ENCODE peak calls at places on chromosomes 4 and X, in seven cellular contexts. K is upper lobe of left lung, T is upper lobe of right lung, E is hepatocyte, D is OCI-LY7, W is esophagus squamous epithelium, Y is BJ. R is an unnamed sample.

GRCh38 chrX:20061869-20062254 is 54.8 kb downstream of the MAP7D2 start:
- DNase-seq in K (no peak), T (no peak), E (no peak), D (no peak), W (no peak), Y (no peak), R (peak)

GRCh38 chrX:71653344-71653743 is 14.0 kb upstream of the LOC101059915 start:
- DNase-seq in K (no peak), T (no peak), E (no peak), D (no peak), W (no peak), Y (no peak), R (no peak)

GRCh38 chrX:121570072-121570841 is 522.8 kb downstream of the GLUD2 start:
- DNase-seq in K (no peak), T (no peak), E (no peak), D (no peak), W (no peak), Y (no peak), R (no peak)

GRCh38 chr4:184471872-184472539 is 2.3 kb downstream of the IRF2 start:
- DNase-seq in K (no peak), T (no peak), E (peak), D (peak), W (no peak), Y (no peak), R (peak)

GRCh38 chr4:141192564-141192963 is 28.1 kb upstream of the ZNF330 start:
- DNase-seq in K (no peak), T (no peak), E (no peak), D (no peak), W (no peak), Y (no peak), R (no peak)

GRCh38 chr4:174538123-174538875 is 16.0 kb upstream of the HPGD start:
- DNase-seq in K (no peak), T (no peak), E (peak), D (no peak), W (no peak), Y (no peak), R (no peak)

GRCh38 chr4:153038493-153039311 is 102.6 kb downstream of the FHDC1 start:
- DNase-seq in K (peak), T (no peak), E (peak), D (no peak), W (no peak), Y (no peak), R (no peak)

GRCh38 chr4:19227701-19228100 is 1024.0 kb upstream of the SLIT2 start:
- DNase-seq in K (no peak), T (no peak), E (no peak), D (no peak), W (no peak), Y (no peak), R (no peak)

GRCh38 chr4:87985097-87985886 is 9.8 kb downstream of the SPP1 start:
- DNase-seq in K (no peak), T (peak), E (peak), D (peak), W (no peak), Y (no peak), R (peak)

GRCh38 chr4:108738307-108738706 is 24.5 kb downstream of the ETNPPL start:
- DNase-seq in K (no peak), T (no peak), E (no peak), D (no peak), W (no peak), Y (no peak), R (no peak)

GRCh38 chr4:99117876-99118693 is 26.0 kb downstream of the ADH4 start:
- DNase-seq in K (no peak), T (no peak), E (peak), D (peak), W (no peak), Y (no peak), R (peak)

GRCh38 chr4:175929441-175929840 is 117.4 kb upstream of the GPM6A start:
- DNase-seq in K (no peak), T (no peak), E (no peak), D (no peak), W (no peak), Y (no peak), R (no peak)

GRCh38 chr4:112938461-112939058 is 110.9 kb upstream of the ANK2 start:
- DNase-seq in K (no peak), T (no peak), E (peak), D (peak), W (no peak), Y (no peak), R (peak)

GRCh38 chr4:99352602-99353580 is at the start of gene ADH1C:
- DNase-seq in K (no peak), T (no peak), E (peak), D (no peak), W (no peak), Y (no peak), R (no peak)

GRCh38 chrX:136055651-136056221 is 70.5 kb downstream of the SLC9A6 start:
- DNase-seq in K (no peak), T (no peak), E (peak), D (no peak), W (no peak), Y (peak), R (peak)

GRCh38 chrX:101252634-101253033 is 33.0 kb downstream of the DRP2 start:
- DNase-seq in K (no peak), T (no peak), E (no peak), D (no peak), W (no peak), Y (no peak), R (peak)

GRCh38 chrX:147838465-147839131 is 73.1 kb upstream of the FMR1 start:
- DNase-seq in K (no peak), T (no peak), E (no peak), D (peak), W (no peak), Y (no peak), R (no peak)

DNA sequence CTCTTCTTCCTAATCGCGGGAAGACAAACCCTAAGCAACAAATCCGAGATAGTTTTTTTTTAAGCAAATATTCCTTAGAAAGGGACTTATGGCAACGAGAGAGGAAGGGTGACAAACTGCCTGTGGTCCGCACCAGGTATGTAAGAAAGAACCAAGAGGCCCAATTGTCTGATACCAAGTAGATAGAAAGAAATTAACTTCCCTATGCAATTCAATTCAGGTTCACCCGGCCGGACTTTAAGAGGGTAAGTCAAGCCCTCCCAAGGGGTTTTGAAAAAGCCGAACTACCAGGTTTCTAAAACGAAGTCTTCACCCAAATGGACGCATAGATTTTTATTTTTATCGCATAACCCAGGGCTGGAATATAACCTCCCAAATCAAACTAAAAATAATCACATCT is 1.7 kb upstream of the MAB21L2 start:
- DNase-seq in K (no peak), T (no peak), E (no peak), D (no peak), W (no peak), Y (no peak), R (no peak)
- H3K4me3 ChIP-seq in K (peak), T (peak), E (peak), D (no peak), W (peak), Y (no peak), R (peak)

DNA sequence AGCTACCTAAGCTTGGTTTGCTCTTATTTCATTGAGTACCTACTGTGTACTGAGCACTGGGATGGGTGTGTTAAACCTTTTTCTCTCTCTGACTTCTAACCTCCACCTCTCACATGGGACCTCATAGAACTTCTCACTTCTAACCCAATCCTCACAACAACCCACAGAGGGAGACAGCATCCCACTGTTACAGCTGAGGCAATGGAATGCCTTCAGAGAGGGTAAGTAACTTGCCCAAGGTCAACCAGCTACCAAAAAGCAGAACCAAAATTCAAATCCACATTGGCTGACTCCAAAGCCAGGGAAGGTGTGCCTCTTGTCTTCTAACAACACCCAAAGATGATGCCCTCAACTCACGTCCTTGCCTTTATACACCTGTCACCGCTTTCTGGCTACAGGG is 5.4 kb downstream of the SEL1L3 start:
- DNase-seq in K (no peak), T (no peak), E (no peak), D (peak), W (no peak), Y (no peak), R (no peak)
- TF ChIP-seq CTCF in K (no peak), T (no peak), E (no peak), D (peak), W (no peak), Y (no peak), R (no peak)

DNA sequence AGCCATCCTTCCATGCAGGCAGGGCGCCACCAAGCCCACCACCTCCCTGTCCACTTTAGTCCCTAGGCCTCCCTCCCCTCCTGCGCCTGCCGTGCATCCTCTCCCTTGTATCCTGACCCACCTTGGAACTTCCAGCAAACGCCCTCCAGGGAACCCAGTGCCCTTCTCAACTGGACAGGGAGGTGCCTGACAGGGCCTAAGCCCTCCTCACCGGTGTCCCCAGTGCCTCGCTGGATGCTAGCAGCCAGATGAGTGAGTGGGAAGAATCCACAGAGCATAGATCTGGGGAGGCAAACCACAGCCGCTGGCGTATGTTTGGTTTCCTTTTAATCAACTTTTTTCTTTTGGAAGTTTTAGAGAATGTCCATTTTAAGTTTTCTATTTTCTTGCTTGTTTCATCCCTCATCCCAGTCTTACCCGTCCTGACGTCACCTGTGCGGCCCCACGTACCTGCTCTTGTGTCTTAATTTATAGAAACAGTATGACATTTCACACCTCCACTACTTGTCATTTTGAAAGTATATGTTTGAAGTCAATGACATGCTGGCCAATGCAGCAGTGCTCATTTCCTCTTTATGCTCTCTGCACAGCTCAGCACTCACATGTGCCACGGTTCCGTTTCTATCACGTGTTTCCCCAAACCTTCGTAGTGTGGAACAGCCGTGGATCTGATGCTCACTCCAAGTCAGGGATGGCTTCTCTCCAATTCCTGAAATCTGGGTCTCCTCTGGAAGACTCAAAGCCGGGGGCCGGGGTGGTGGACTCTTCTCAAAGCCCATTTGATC is 3.4 kb upstream of the HMX1 start:
- DNase-seq in K (no peak), T (no peak), E (no peak), D (peak), W (no peak), Y (no peak), R (no peak)
- H3K4me3 ChIP-seq in K (no peak), T (no peak), E (no peak), D (no peak), W (no peak), Y (no peak), R (no peak)

DNA sequence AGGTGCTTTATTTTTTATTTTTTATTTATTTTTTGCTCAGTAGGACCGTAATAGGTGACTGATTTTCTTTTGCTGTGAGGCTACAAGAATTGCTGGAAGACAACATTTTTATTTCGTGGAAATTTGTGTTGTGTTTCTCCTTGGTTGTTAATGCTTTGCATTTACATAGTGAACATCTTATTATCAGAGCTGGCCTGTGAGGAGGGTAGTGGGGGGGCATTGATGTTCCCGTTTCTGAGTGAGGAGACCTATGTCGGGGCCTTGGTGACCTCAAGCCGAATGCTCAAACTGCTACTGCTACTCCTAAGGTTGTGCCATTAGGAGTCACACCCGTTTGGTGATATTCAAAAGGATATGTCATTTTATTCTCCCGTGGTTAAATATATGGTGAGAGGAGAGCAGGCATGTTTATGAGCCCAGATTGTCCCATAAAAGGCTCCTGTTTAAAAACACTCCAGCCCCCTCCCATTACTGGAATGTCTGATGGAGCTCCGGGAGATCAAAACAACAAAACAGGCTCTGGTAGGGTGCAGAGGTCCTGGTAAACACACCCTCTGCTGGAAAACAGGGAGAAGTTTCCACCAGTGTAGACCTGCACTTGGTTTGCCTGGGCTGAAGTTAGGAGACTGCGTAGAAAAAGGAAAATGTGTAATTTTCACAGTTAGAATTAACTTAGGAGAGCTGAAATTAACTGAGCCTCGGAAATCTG is 5.6 kb downstream of the PDGFRA start:
- DNase-seq in K (no peak), T (no peak), E (no peak), D (no peak), W (no peak), Y (no peak), R (no peak)
- TF ChIP-seq CTCF in K (no peak), T (no peak), E (peak), D (peak), W (no peak), Y (no peak), R (no peak)

DNA sequence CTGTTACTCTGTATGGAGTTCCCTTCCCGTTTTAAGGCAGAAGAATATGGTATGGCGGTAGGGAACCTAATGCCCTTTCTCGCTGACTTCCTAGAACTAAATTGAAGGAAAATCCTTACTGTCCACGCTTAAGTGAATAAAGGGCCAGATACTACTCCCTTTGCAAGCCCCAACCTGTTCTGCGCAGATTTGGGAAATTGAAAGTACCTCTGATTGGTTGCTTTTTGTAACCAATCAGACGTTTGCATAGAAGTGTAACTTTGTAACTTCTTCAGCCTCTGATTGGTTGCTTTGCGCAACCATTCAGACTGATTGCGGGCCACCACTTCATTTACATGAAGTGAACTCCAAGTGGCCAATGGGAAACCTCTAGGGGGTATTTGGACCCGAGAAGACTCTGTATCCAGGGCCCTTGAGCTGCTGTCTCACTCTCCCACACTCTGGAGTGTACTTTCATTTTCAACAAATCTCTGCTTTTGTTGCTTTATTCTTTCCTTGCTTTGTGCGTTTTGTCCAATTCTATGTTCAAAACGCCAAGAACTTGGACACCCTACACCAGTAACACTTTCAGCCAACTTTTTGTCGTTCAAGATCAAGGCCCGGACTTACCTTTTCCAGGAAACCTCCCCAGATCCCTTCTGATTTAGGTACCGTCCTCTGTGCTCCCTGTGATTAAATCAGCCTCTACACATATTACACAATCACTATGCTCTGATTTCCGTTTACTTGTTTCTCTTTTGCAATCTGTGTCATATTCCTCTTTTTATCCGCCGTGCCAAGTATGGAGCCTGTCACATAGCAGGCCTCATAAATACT is 1.0 kb upstream of the TMEM33 start:
- DNase-seq in K (no peak), T (no peak), E (no peak), D (no peak), W (no peak), Y (no peak), R (no peak)
- H3K4me3 ChIP-seq in K (peak), T (peak), E (no peak), D (peak), W (peak), Y (no peak), R (no peak)